ENCODE peak calls at places on chromosomes 13 and 19, in six cellular contexts. One of them, this sample, is unnamed.

GRCh38 chr19:45428385-45429231 is 4.9 kb upstream of the ERCC1 start:
- DNase-seq in activated CD8-positive, alpha-beta memory T cell treated with anti-CD3 and anti-CD28 coated beads for 4 hours: no peak
- DNase-seq in EH: peak
- DNase-seq in Peyer's patch: no peak
- DNase-seq in stimulated activated CD4-positive, alpha-beta T cell treated with anti-CD3 and anti-CD28 coated beads, TNF-alpha, amount 100 ng/mL, for 48 hours: no peak
- DNase-seq in GM03348: peak
- DNase-seq in this sample: no peak

GRCh38 chr13:50732712-50733111 is 110.8 kb downstream of the DLEU7 start:
- DNase-seq in activated CD8-positive, alpha-beta memory T cell treated with anti-CD3 and anti-CD28 coated beads for 4 hours: no peak
- DNase-seq in EH: peak
- DNase-seq in Peyer's patch: no peak
- DNase-seq in stimulated activated CD4-positive, alpha-beta T cell treated with anti-CD3 and anti-CD28 coated beads, TNF-alpha, amount 100 ng/mL, for 48 hours: no peak
- DNase-seq in GM03348: peak
- DNase-seq in this sample: no peak

GRCh38 chr13:38223093-38223492 is 126.6 kb upstream of the UFM1 start:
- DNase-seq in activated CD8-positive, alpha-beta memory T cell treated with anti-CD3 and anti-CD28 coated beads for 4 hours: no peak
- DNase-seq in EH: peak
- DNase-seq in Peyer's patch: no peak
- DNase-seq in stimulated activated CD4-positive, alpha-beta T cell treated with anti-CD3 and anti-CD28 coated beads, TNF-alpha, amount 100 ng/mL, for 48 hours: no peak
- DNase-seq in GM03348: peak
- DNase-seq in this sample: no peak

GRCh38 chr13:95137096-95137495 is 164.2 kb downstream of the ABCC4 start:
- DNase-seq in activated CD8-positive, alpha-beta memory T cell treated with anti-CD3 and anti-CD28 coated beads for 4 hours: no peak
- DNase-seq in EH: peak
- DNase-seq in Peyer's patch: no peak
- DNase-seq in stimulated activated CD4-positive, alpha-beta T cell treated with anti-CD3 and anti-CD28 coated beads, TNF-alpha, amount 100 ng/mL, for 48 hours: no peak
- DNase-seq in GM03348: no peak
- DNase-seq in this sample: no peak

GRCh38 chr13:20840590-20840989 is 62.0 kb downstream of the XPO4 start:
- DNase-seq in activated CD8-positive, alpha-beta memory T cell treated with anti-CD3 and anti-CD28 coated beads for 4 hours: no peak
- DNase-seq in EH: no peak
- DNase-seq in Peyer's patch: no peak
- DNase-seq in stimulated activated CD4-positive, alpha-beta T cell treated with anti-CD3 and anti-CD28 coated beads, TNF-alpha, amount 100 ng/mL, for 48 hours: no peak
- DNase-seq in GM03348: no peak
- DNase-seq in this sample: no peak

GRCh38 chr13:26280822-26281221 is 26.9 kb downstream of the CDK8 start:
- DNase-seq in activated CD8-positive, alpha-beta memory T cell treated with anti-CD3 and anti-CD28 coated beads for 4 hours: no peak
- DNase-seq in EH: peak
- DNase-seq in Peyer's patch: no peak
- DNase-seq in stimulated activated CD4-positive, alpha-beta T cell treated with anti-CD3 and anti-CD28 coated beads, TNF-alpha, amount 100 ng/mL, for 48 hours: no peak
- DNase-seq in GM03348: no peak
- DNase-seq in this sample: no peak

GRCh38 chr19:10111405-10111811 is at the start of gene P2RY11:
- DNase-seq in activated CD8-positive, alpha-beta memory T cell treated with anti-CD3 and anti-CD28 coated beads for 4 hours: no peak
- DNase-seq in EH: no peak
- DNase-seq in Peyer's patch: peak
- DNase-seq in stimulated activated CD4-positive, alpha-beta T cell treated with anti-CD3 and anti-CD28 coated beads, TNF-alpha, amount 100 ng/mL, for 48 hours: no peak
- DNase-seq in GM03348: no peak
- DNase-seq in this sample: peak

GRCh38 chr13:89584058-89584457 is 1763.4 kb upstream of the MIR17HG start:
- DNase-seq in activated CD8-positive, alpha-beta memory T cell treated with anti-CD3 and anti-CD28 coated beads for 4 hours: no peak
- DNase-seq in EH: no peak
- DNase-seq in Peyer's patch: no peak
- DNase-seq in stimulated activated CD4-positive, alpha-beta T cell treated with anti-CD3 and anti-CD28 coated beads, TNF-alpha, amount 100 ng/mL, for 48 hours: no peak
- DNase-seq in GM03348: no peak
- DNase-seq in this sample: no peak

GRCh38 chr19:29593869-29594268 is 12.2 kb upstream of the POP4 start:
- DNase-seq in activated CD8-positive, alpha-beta memory T cell treated with anti-CD3 and anti-CD28 coated beads for 4 hours: no peak
- DNase-seq in EH: no peak
- DNase-seq in Peyer's patch: no peak
- DNase-seq in stimulated activated CD4-positive, alpha-beta T cell treated with anti-CD3 and anti-CD28 coated beads, TNF-alpha, amount 100 ng/mL, for 48 hours: no peak
- DNase-seq in GM03348: no peak
- DNase-seq in this sample: no peak

GRCh38 chr13:105774739-105775460 is 760.6 kb downstream of the EFNB2 start:
- DNase-seq in activated CD8-positive, alpha-beta memory T cell treated with anti-CD3 and anti-CD28 coated beads for 4 hours: no peak
- DNase-seq in EH: no peak
- DNase-seq in Peyer's patch: no peak
- DNase-seq in stimulated activated CD4-positive, alpha-beta T cell treated with anti-CD3 and anti-CD28 coated beads, TNF-alpha, amount 100 ng/mL, for 48 hours: no peak
- DNase-seq in GM03348: no peak
- DNase-seq in this sample: no peak

GRCh38 chr19:53808710-53809125 is 15.4 kb downstream of the NLRP12 start:
- DNase-seq in activated CD8-positive, alpha-beta memory T cell treated with anti-CD3 and anti-CD28 coated beads for 4 hours: no peak
- DNase-seq in EH: peak
- DNase-seq in Peyer's patch: no peak
- DNase-seq in stimulated activated CD4-positive, alpha-beta T cell treated with anti-CD3 and anti-CD28 coated beads, TNF-alpha, amount 100 ng/mL, for 48 hours: no peak
- DNase-seq in GM03348: peak
- DNase-seq in this sample: no peak

GRCh38 chr19:12603714-12604113 is 6.9 kb downstream of the ZNF490 start:
- DNase-seq in activated CD8-positive, alpha-beta memory T cell treated with anti-CD3 and anti-CD28 coated beads for 4 hours: peak
- DNase-seq in EH: peak
- DNase-seq in Peyer's patch: peak
- DNase-seq in stimulated activated CD4-positive, alpha-beta T cell treated with anti-CD3 and anti-CD28 coated beads, TNF-alpha, amount 100 ng/mL, for 48 hours: peak
- DNase-seq in GM03348: no peak
- DNase-seq in this sample: peak

GRCh38 chr13:102402292-102402691 is 444 bp upstream of the FGF14 start:
- DNase-seq in activated CD8-positive, alpha-beta memory T cell treated with anti-CD3 and anti-CD28 coated beads for 4 hours: no peak
- DNase-seq in EH: peak
- DNase-seq in Peyer's patch: peak
- DNase-seq in stimulated activated CD4-positive, alpha-beta T cell treated with anti-CD3 and anti-CD28 coated beads, TNF-alpha, amount 100 ng/mL, for 48 hours: peak
- DNase-seq in GM03348: no peak
- DNase-seq in this sample: no peak

GRCh38 chr13:30605052-30605451 is 12.7 kb upstream of the USPL1 start:
- DNase-seq in activated CD8-positive, alpha-beta memory T cell treated with anti-CD3 and anti-CD28 coated beads for 4 hours: no peak
- DNase-seq in EH: no peak
- DNase-seq in Peyer's patch: no peak
- DNase-seq in stimulated activated CD4-positive, alpha-beta T cell treated with anti-CD3 and anti-CD28 coated beads, TNF-alpha, amount 100 ng/mL, for 48 hours: no peak
- DNase-seq in GM03348: no peak
- DNase-seq in this sample: no peak

GRCh38 chr19:2751438-2751830 is 11.6 kb upstream of the SLC39A3 start:
- DNase-seq in activated CD8-positive, alpha-beta memory T cell treated with anti-CD3 and anti-CD28 coated beads for 4 hours: no peak
- DNase-seq in EH: no peak
- DNase-seq in Peyer's patch: no peak
- DNase-seq in stimulated activated CD4-positive, alpha-beta T cell treated with anti-CD3 and anti-CD28 coated beads, TNF-alpha, amount 100 ng/mL, for 48 hours: no peak
- DNase-seq in GM03348: no peak
- DNase-seq in this sample: no peak

GRCh38 chr19:797528-798414 is 519 bp downstream of the PTBP1 start:
- DNase-seq in activated CD8-positive, alpha-beta memory T cell treated with anti-CD3 and anti-CD28 coated beads for 4 hours: peak
- DNase-seq in EH: peak
- DNase-seq in Peyer's patch: peak
- DNase-seq in stimulated activated CD4-positive, alpha-beta T cell treated with anti-CD3 and anti-CD28 coated beads, TNF-alpha, amount 100 ng/mL, for 48 hours: peak
- DNase-seq in GM03348: peak
- DNase-seq in this sample: peak

GRCh38 chr13:33577037-33577436 is 240.9 kb upstream of the RFC3 start:
- DNase-seq in activated CD8-positive, alpha-beta memory T cell treated with anti-CD3 and anti-CD28 coated beads for 4 hours: no peak
- DNase-seq in EH: peak
- DNase-seq in Peyer's patch: no peak
- DNase-seq in stimulated activated CD4-positive, alpha-beta T cell treated with anti-CD3 and anti-CD28 coated beads, TNF-alpha, amount 100 ng/mL, for 48 hours: no peak
- DNase-seq in GM03348: no peak
- DNase-seq in this sample: no peak

GRCh38 chr13:100275746-100276145 is 186.9 kb downstream of the PCCA start:
- DNase-seq in activated CD8-positive, alpha-beta memory T cell treated with anti-CD3 and anti-CD28 coated beads for 4 hours: no peak
- DNase-seq in EH: no peak
- DNase-seq in Peyer's patch: no peak
- DNase-seq in stimulated activated CD4-positive, alpha-beta T cell treated with anti-CD3 and anti-CD28 coated beads, TNF-alpha, amount 100 ng/mL, for 48 hours: no peak
- DNase-seq in GM03348: no peak
- DNase-seq in this sample: no peak

GRCh38 chr19:51417807-51418152 is 338 bp upstream of the SIGLEC10 start:
- DNase-seq in activated CD8-positive, alpha-beta memory T cell treated with anti-CD3 and anti-CD28 coated beads for 4 hours: no peak
- DNase-seq in EH: no peak
- DNase-seq in Peyer's patch: no peak
- DNase-seq in stimulated activated CD4-positive, alpha-beta T cell treated with anti-CD3 and anti-CD28 coated beads, TNF-alpha, amount 100 ng/mL, for 48 hours: no peak
- DNase-seq in GM03348: no peak
- DNase-seq in this sample: no peak

GRCh38 chr19:31289976-31290375 is 59.3 kb downstream of the TSHZ3 start:
- DNase-seq in activated CD8-positive, alpha-beta memory T cell treated with anti-CD3 and anti-CD28 coated beads for 4 hours: no peak
- DNase-seq in EH: no peak
- DNase-seq in Peyer's patch: no peak
- DNase-seq in stimulated activated CD4-positive, alpha-beta T cell treated with anti-CD3 and anti-CD28 coated beads, TNF-alpha, amount 100 ng/mL, for 48 hours: no peak
- DNase-seq in GM03348: no peak
- DNase-seq in this sample: no peak

GRCh38 chr13:25468330-25469178 is 96.8 kb downstream of the ATP8A2 start:
- DNase-seq in activated CD8-positive, alpha-beta memory T cell treated with anti-CD3 and anti-CD28 coated beads for 4 hours: no peak
- DNase-seq in EH: peak
- DNase-seq in Peyer's patch: no peak
- DNase-seq in stimulated activated CD4-positive, alpha-beta T cell treated with anti-CD3 and anti-CD28 coated beads, TNF-alpha, amount 100 ng/mL, for 48 hours: no peak
- DNase-seq in GM03348: peak
- DNase-seq in this sample: peak

GRCh38 chr19:18672044-18672451 is 11.4 kb upstream of the CRTC1 start:
- DNase-seq in activated CD8-positive, alpha-beta memory T cell treated with anti-CD3 and anti-CD28 coated beads for 4 hours: no peak
- DNase-seq in EH: no peak
- DNase-seq in Peyer's patch: no peak
- DNase-seq in stimulated activated CD4-positive, alpha-beta T cell treated with anti-CD3 and anti-CD28 coated beads, TNF-alpha, amount 100 ng/mL, for 48 hours: no peak
- DNase-seq in GM03348: no peak
- DNase-seq in this sample: no peak

GRCh38 chr19:46481947-46482346 is 10.6 kb upstream of the PNMA8A start:
- DNase-seq in activated CD8-positive, alpha-beta memory T cell treated with anti-CD3 and anti-CD28 coated beads for 4 hours: no peak
- DNase-seq in EH: peak
- DNase-seq in Peyer's patch: no peak
- DNase-seq in stimulated activated CD4-positive, alpha-beta T cell treated with anti-CD3 and anti-CD28 coated beads, TNF-alpha, amount 100 ng/mL, for 48 hours: no peak
- DNase-seq in GM03348: peak
- DNase-seq in this sample: no peak

GRCh38 chr19:42540071-42540553 is 11.8 kb upstream of the CEACAM1 start:
- DNase-seq in activated CD8-positive, alpha-beta memory T cell treated with anti-CD3 and anti-CD28 coated beads for 4 hours: no peak
- DNase-seq in EH: peak
- DNase-seq in Peyer's patch: peak
- DNase-seq in stimulated activated CD4-positive, alpha-beta T cell treated with anti-CD3 and anti-CD28 coated beads, TNF-alpha, amount 100 ng/mL, for 48 hours: no peak
- DNase-seq in GM03348: no peak
- DNase-seq in this sample: no peak

GRCh38 chr13:99351772-99352171 is 44.6 kb upstream of the GPR183 start:
- DNase-seq in activated CD8-positive, alpha-beta memory T cell treated with anti-CD3 and anti-CD28 coated beads for 4 hours: no peak
- DNase-seq in EH: no peak
- DNase-seq in Peyer's patch: no peak
- DNase-seq in stimulated activated CD4-positive, alpha-beta T cell treated with anti-CD3 and anti-CD28 coated beads, TNF-alpha, amount 100 ng/mL, for 48 hours: no peak
- DNase-seq in GM03348: no peak
- DNase-seq in this sample: no peak

GRCh38 chr13:30510091-30510490 is 44.4 kb upstream of the HMGB1 start:
- DNase-seq in activated CD8-positive, alpha-beta memory T cell treated with anti-CD3 and anti-CD28 coated beads for 4 hours: no peak
- DNase-seq in EH: no peak
- DNase-seq in Peyer's patch: no peak
- DNase-seq in stimulated activated CD4-positive, alpha-beta T cell treated with anti-CD3 and anti-CD28 coated beads, TNF-alpha, amount 100 ng/mL, for 48 hours: no peak
- DNase-seq in GM03348: no peak
- DNase-seq in this sample: no peak

GRCh38 chr19:52522555-52522954 is 4.9 kb upstream of the ZNF808 start:
- DNase-seq in activated CD8-positive, alpha-beta memory T cell treated with anti-CD3 and anti-CD28 coated beads for 4 hours: no peak
- DNase-seq in EH: no peak
- DNase-seq in Peyer's patch: no peak
- DNase-seq in stimulated activated CD4-positive, alpha-beta T cell treated with anti-CD3 and anti-CD28 coated beads, TNF-alpha, amount 100 ng/mL, for 48 hours: no peak
- DNase-seq in GM03348: no peak
- DNase-seq in this sample: no peak

GRCh38 chr19:39154084-39154625 is 28.6 kb downstream of the PAK4 start:
- DNase-seq in activated CD8-positive, alpha-beta memory T cell treated with anti-CD3 and anti-CD28 coated beads for 4 hours: no peak
- DNase-seq in EH: no peak
- DNase-seq in Peyer's patch: no peak
- DNase-seq in stimulated activated CD4-positive, alpha-beta T cell treated with anti-CD3 and anti-CD28 coated beads, TNF-alpha, amount 100 ng/mL, for 48 hours: no peak
- DNase-seq in GM03348: no peak
- DNase-seq in this sample: no peak

GRCh38 chr19:44344255-44344654 is 12.2 kb downstream of the ZNF112 start:
- DNase-seq in activated CD8-positive, alpha-beta memory T cell treated with anti-CD3 and anti-CD28 coated beads for 4 hours: no peak
- DNase-seq in EH: no peak
- DNase-seq in Peyer's patch: no peak
- DNase-seq in stimulated activated CD4-positive, alpha-beta T cell treated with anti-CD3 and anti-CD28 coated beads, TNF-alpha, amount 100 ng/mL, for 48 hours: no peak
- DNase-seq in GM03348: no peak
- DNase-seq in this sample: no peak

GRCh38 chr13:97627566-97627965 is 193.6 kb downstream of the RAP2A start:
- DNase-seq in activated CD8-positive, alpha-beta memory T cell treated with anti-CD3 and anti-CD28 coated beads for 4 hours: no peak
- DNase-seq in EH: peak
- DNase-seq in Peyer's patch: no peak
- DNase-seq in stimulated activated CD4-positive, alpha-beta T cell treated with anti-CD3 and anti-CD28 coated beads, TNF-alpha, amount 100 ng/mL, for 48 hours: no peak
- DNase-seq in GM03348: peak
- DNase-seq in this sample: no peak

GRCh38 chr13:94656766-94657165 is 55.1 kb downstream of the GPR180 start:
- DNase-seq in activated CD8-positive, alpha-beta memory T cell treated with anti-CD3 and anti-CD28 coated beads for 4 hours: no peak
- DNase-seq in EH: peak
- DNase-seq in Peyer's patch: no peak
- DNase-seq in stimulated activated CD4-positive, alpha-beta T cell treated with anti-CD3 and anti-CD28 coated beads, TNF-alpha, amount 100 ng/mL, for 48 hours: no peak
- DNase-seq in GM03348: peak
- DNase-seq in this sample: no peak

GRCh38 chr19:4678881-4679379 is 8.8 kb upstream of the MYDGF start:
- DNase-seq in activated CD8-positive, alpha-beta memory T cell treated with anti-CD3 and anti-CD28 coated beads for 4 hours: no peak
- DNase-seq in EH: peak
- DNase-seq in Peyer's patch: no peak
- DNase-seq in stimulated activated CD4-positive, alpha-beta T cell treated with anti-CD3 and anti-CD28 coated beads, TNF-alpha, amount 100 ng/mL, for 48 hours: peak
- DNase-seq in GM03348: peak
- DNase-seq in this sample: peak

GRCh38 chr13:33323766-33324525 is 38.4 kb upstream of the STARD13 start:
- DNase-seq in activated CD8-positive, alpha-beta memory T cell treated with anti-CD3 and anti-CD28 coated beads for 4 hours: no peak
- DNase-seq in EH: peak
- DNase-seq in Peyer's patch: no peak
- DNase-seq in stimulated activated CD4-positive, alpha-beta T cell treated with anti-CD3 and anti-CD28 coated beads, TNF-alpha, amount 100 ng/mL, for 48 hours: no peak
- DNase-seq in GM03348: peak
- DNase-seq in this sample: no peak

GRCh38 chr13:112619730-112620639 is 32.0 kb upstream of the TUBGCP3 start:
- DNase-seq in activated CD8-positive, alpha-beta memory T cell treated with anti-CD3 and anti-CD28 coated beads for 4 hours: no peak
- DNase-seq in EH: peak
- DNase-seq in Peyer's patch: no peak
- DNase-seq in stimulated activated CD4-positive, alpha-beta T cell treated with anti-CD3 and anti-CD28 coated beads, TNF-alpha, amount 100 ng/mL, for 48 hours: no peak
- DNase-seq in GM03348: no peak
- DNase-seq in this sample: no peak